ENCODE peak calls at places on chromosomes 13 and 19, in four cellular contexts. M, S, C and N are unnamed samples.

GRCh38 chr13:99572921-99573320 is 71.6 kb downstream of the TM9SF2 start:
- DNase-seq in M (no peak), S (no peak), C (no peak), N (no peak)

GRCh38 chr13:97749174-97749573 is 204.3 kb upstream of the IPO5 start:
- DNase-seq in M (no peak), S (peak), C (no peak), N (no peak)

GRCh38 chr13:30125422-30126073 is 181.8 kb downstream of the KATNAL1 start:
- DNase-seq in M (peak), S (peak), C (no peak), N (no peak)

GRCh38 chr13:97142452-97142851 is 79.7 kb upstream of the MBNL2 start:
- DNase-seq in M (no peak), S (no peak), C (no peak), N (no peak)

GRCh38 chr19:5262721-5263120 is 77.9 kb downstream of the PTPRS start:
- DNase-seq in M (no peak), S (no peak), C (no peak), N (no peak)

GRCh38 chr13:113854238-113855011 is 9.5 kb downstream of the GAS6 start:
- DNase-seq in M (peak), S (no peak), C (peak), N (no peak)

GRCh38 chr13:97347255-97347653 is 86.7 kb upstream of the RAP2A start:
- DNase-seq in M (no peak), S (no peak), C (no peak), N (no peak)

GRCh38 chr13:98172570-98173405 is 4.3 kb downstream of the RNF113B start:
- DNase-seq in M (no peak), S (no peak), C (no peak), N (no peak)

GRCh38 chr13:44576396-44577235 is 486 bp upstream of the TSC22D1 start:
- DNase-seq in M (peak), S (peak), C (peak), N (no peak)

GRCh38 chr13:97945792-97946419 is 7.6 kb upstream of the IPO5 start:
- DNase-seq in M (no peak), S (no peak), C (no peak), N (no peak)

GRCh38 chr19:45501730-45502014 is 3.4 kb downstream of the PPM1N start:
- DNase-seq in M (no peak), S (no peak), C (no peak), N (no peak)

GRCh38 chr13:87497426-87497825 is 173.7 kb upstream of the SLITRK5 start:
- DNase-seq in M (no peak), S (no peak), C (no peak), N (no peak)

GRCh38 chr13:20708216-20708615 is 4.7 kb downstream of the IL17D start:
- DNase-seq in M (no peak), S (no peak), C (no peak), N (no peak)

GRCh38 chr13:33999830-34000605 is 182.1 kb downstream of the RFC3 start:
- DNase-seq in M (no peak), S (no peak), C (no peak), N (no peak)

GRCh38 chr19:28606269-28607032 is 606.5 kb downstream of the UQCRFS1 start:
- DNase-seq in M (no peak), S (no peak), C (no peak), N (no peak)

GRCh38 chr19:56101746-56102535 is 19.2 kb downstream of the ZNF787 start:
- DNase-seq in M (no peak), S (no peak), C (no peak), N (no peak)

GRCh38 chr13:113209336-113209879 is at the start of gene CUL4A:
- DNase-seq in M (peak), S (peak), C (peak), N (peak)

GRCh38 chr13:71886880-71887279 is 19.9 kb upstream of the DACH1 start:
- DNase-seq in M (no peak), S (no peak), C (no peak), N (no peak)

GRCh38 chr19:38037151-38037611 is 130.2 kb downstream of the SIPA1L3 start:
- DNase-seq in M (no peak), S (no peak), C (no peak), N (no peak)

GRCh38 chr13:47611664-47612288 is 389.3 kb downstream of the SUCLA2 start:
- DNase-seq in M (no peak), S (no peak), C (no peak), N (no peak)

GRCh38 chr19:16640951-16641350 is 12.9 kb upstream of the MED26 start:
- DNase-seq in M (no peak), S (no peak), C (no peak), N (no peak)

GRCh38 chr19:32397736-32398135 is 7.8 kb upstream of the DPY19L3 start:
- DNase-seq in M (no peak), S (no peak), C (no peak), N (no peak)

GRCh38 chr13:111963031-111963430 is 103.9 kb upstream of the SOX1 start:
- DNase-seq in M (no peak), S (no peak), C (no peak), N (no peak)

GRCh38 chr19:43767316-43767715 is 12.6 kb upstream of the SMG9 start:
- DNase-seq in M (no peak), S (no peak), C (no peak), N (no peak)

DNA sequence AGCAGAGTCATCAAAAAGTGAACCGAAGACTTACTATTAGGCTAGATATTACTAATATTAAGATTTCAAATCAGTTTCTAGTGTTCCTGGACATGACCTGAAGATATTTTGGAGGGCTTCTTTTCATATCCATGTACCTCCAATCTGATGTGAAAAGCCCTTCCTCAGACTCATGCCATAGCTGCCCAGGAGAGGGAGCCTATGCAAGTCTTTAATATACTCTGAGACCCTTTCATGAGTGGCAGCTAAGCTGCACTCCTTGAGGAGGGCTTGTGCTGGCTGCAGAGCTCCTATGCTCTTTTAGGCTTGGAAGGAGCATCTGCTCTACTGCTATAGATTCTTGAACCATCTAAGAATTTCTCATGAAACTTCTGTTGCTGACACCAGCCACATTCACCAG is 715.3 kb downstream of the OLFM4 start:
- DNase-seq in M (no peak), S (no peak), C (no peak), N (no peak)
- TF ChIP-seq CTCF in M (no peak), S (no peak), C (no peak), N (no peak)

GRCh38 chr13:110507678-110508381 is 53.7 kb downstream of the RAB20 start:
- DNase-seq in M (no peak), S (peak), C (no peak), N (no peak)
- TF ChIP-seq CTCF in M (no peak), S (no peak), C (no peak), N (no peak)

GRCh38 chr19:54392078-54392477 is 23.2 kb upstream of the TTYH1 start:
- DNase-seq in M (no peak), S (no peak), C (no peak), N (no peak)
- TF ChIP-seq CTCF in M (no peak), S (no peak), C (no peak), N (no peak)

DNA sequence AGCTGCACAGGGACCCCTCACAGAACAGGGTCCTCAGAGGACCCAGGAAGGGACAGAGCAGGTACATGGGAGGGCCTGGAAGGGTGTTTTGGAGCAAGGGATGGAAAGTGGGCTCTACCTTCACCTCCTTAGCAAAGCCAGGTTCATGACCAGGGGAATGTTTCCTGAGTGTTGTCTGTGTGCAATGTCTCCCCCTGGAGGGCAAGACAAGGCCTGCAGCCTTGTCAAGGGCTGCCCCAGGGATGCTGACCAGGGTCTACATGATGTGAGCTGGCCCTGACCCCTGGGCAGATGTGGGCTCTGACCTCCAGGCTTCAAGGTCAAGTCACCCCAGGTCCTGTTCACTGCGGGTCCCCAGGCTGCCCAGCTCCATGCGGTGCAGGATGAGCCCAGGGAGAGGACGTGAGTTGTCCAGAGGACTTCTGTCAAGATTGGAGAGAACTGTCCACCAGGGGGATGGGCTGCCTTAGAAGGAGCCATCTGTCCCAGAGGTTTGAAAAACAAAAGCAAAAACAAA is 1.0 kb upstream of the CEACAM1 start:
- DNase-seq in M (peak), S (peak), C (peak), N (peak)
- TF ChIP-seq CTCF in M (peak), S (peak), C (peak), N (peak)

GRCh38 chr19:11254662-11255061 is 7.7 kb downstream of the DOCK6 start:
- DNase-seq in M (no peak), S (no peak), C (no peak), N (no peak)
- TF ChIP-seq CTCF in M (no peak), S (no peak), C (peak), N (no peak)